ENCODE peak calls at places on chromosomes 4 and X, in nine cellular contexts. One of them, this sample, is unnamed. For H3K9me3, the result is how much of the 10 kb centered on the place peaks cover.

GRCh38 chr4:185127021-185127925 is 15.8 kb upstream of the SLC25A4 start:
- DNase-seq in ascending aorta: no peak
- DNase-seq in colonic mucosa: no peak
- DNase-seq in SJSA1: no peak
- DNase-seq in cardiac muscle cell: peak
- DNase-seq in aorta: peak
- DNase-seq in lung: no peak
- DNase-seq in upper lobe of left lung: no peak
- DNase-seq in tibial artery: no peak
- DNase-seq in this sample: peak

GRCh38 chr4:105092768-105093167 is 53.9 kb upstream of the TET2 start:
- DNase-seq in ascending aorta: no peak
- DNase-seq in colonic mucosa: no peak
- DNase-seq in SJSA1: no peak
- DNase-seq in cardiac muscle cell: peak
- DNase-seq in aorta: no peak
- DNase-seq in lung: no peak
- DNase-seq in upper lobe of left lung: no peak
- DNase-seq in tibial artery: no peak
- DNase-seq in this sample: no peak

GRCh38 chrX:75303795-75304194 is 29.9 kb downstream of the UPRT start:
- DNase-seq in ascending aorta: no peak
- DNase-seq in colonic mucosa: no peak
- DNase-seq in SJSA1: no peak
- DNase-seq in cardiac muscle cell: peak
- DNase-seq in aorta: no peak
- DNase-seq in lung: no peak
- DNase-seq in upper lobe of left lung: no peak
- DNase-seq in tibial artery: no peak
- DNase-seq in this sample: no peak

GRCh38 chrX:119784747-119785446 is 6.5 kb downstream of the RPL39 start:
- DNase-seq in ascending aorta: no peak
- DNase-seq in colonic mucosa: peak
- DNase-seq in SJSA1: peak
- DNase-seq in cardiac muscle cell: peak
- DNase-seq in aorta: no peak
- DNase-seq in lung: no peak
- DNase-seq in upper lobe of left lung: peak
- DNase-seq in tibial artery: no peak
- DNase-seq in this sample: peak

GRCh38 chr4:76153356-76153755 is 5.2 kb upstream of the NUP54 start:
- DNase-seq in ascending aorta: no peak
- DNase-seq in colonic mucosa: no peak
- DNase-seq in SJSA1: no peak
- DNase-seq in cardiac muscle cell: no peak
- DNase-seq in aorta: no peak
- DNase-seq in lung: no peak
- DNase-seq in upper lobe of left lung: no peak
- DNase-seq in tibial artery: no peak
- DNase-seq in this sample: no peak

GRCh38 chr4:110197421-110198398 is 705 bp downstream of the ELOVL6 start:
- DNase-seq in ascending aorta: no peak
- DNase-seq in colonic mucosa: peak
- DNase-seq in SJSA1: peak
- DNase-seq in cardiac muscle cell: peak
- DNase-seq in aorta: peak
- DNase-seq in lung: peak
- DNase-seq in upper lobe of left lung: peak
- DNase-seq in tibial artery: peak
- DNase-seq in this sample: peak

GRCh38 chrX:100677616-100678181 is 33.7 kb downstream of the SRPX2 start:
- DNase-seq in ascending aorta: no peak
- DNase-seq in colonic mucosa: no peak
- DNase-seq in SJSA1: no peak
- DNase-seq in cardiac muscle cell: peak
- DNase-seq in aorta: no peak
- DNase-seq in lung: no peak
- DNase-seq in upper lobe of left lung: no peak
- DNase-seq in tibial artery: no peak
- DNase-seq in this sample: no peak

GRCh38 chrX:120111611-120112010 is 4.1 kb downstream of the RHOXF1 start:
- DNase-seq in ascending aorta: no peak
- DNase-seq in colonic mucosa: no peak
- DNase-seq in SJSA1: no peak
- DNase-seq in cardiac muscle cell: no peak
- DNase-seq in aorta: no peak
- DNase-seq in lung: no peak
- DNase-seq in upper lobe of left lung: no peak
- DNase-seq in tibial artery: no peak
- DNase-seq in this sample: no peak

GRCh38 chr4:172601195-172601594 is 567.4 kb upstream of the GALNT7 start:
- DNase-seq in ascending aorta: no peak
- DNase-seq in colonic mucosa: no peak
- DNase-seq in SJSA1: no peak
- DNase-seq in cardiac muscle cell: no peak
- DNase-seq in aorta: no peak
- DNase-seq in lung: no peak
- DNase-seq in upper lobe of left lung: no peak
- DNase-seq in tibial artery: no peak
- DNase-seq in this sample: peak

GRCh38 chr4:136749988-136750387 is 782.3 kb downstream of the PCDH18 start:
- DNase-seq in ascending aorta: no peak
- DNase-seq in colonic mucosa: no peak
- DNase-seq in SJSA1: no peak
- DNase-seq in cardiac muscle cell: no peak
- DNase-seq in aorta: no peak
- DNase-seq in lung: no peak
- DNase-seq in upper lobe of left lung: no peak
- DNase-seq in tibial artery: no peak
- DNase-seq in this sample: no peak

GRCh38 chr4:52051615-52052474 is 741 bp downstream of the SPATA18 start:
- DNase-seq in ascending aorta: no peak
- DNase-seq in colonic mucosa: peak
- DNase-seq in SJSA1: peak
- DNase-seq in cardiac muscle cell: peak
- DNase-seq in aorta: peak
- DNase-seq in lung: peak
- DNase-seq in upper lobe of left lung: peak
- DNase-seq in tibial artery: peak
- DNase-seq in this sample: peak

GRCh38 chrX:12526296-12526695 is 264.9 kb upstream of the PRPS2 start:
- DNase-seq in ascending aorta: no peak
- DNase-seq in colonic mucosa: no peak
- DNase-seq in SJSA1: no peak
- DNase-seq in cardiac muscle cell: no peak
- DNase-seq in aorta: no peak
- DNase-seq in lung: no peak
- DNase-seq in upper lobe of left lung: no peak
- DNase-seq in tibial artery: no peak
- DNase-seq in this sample: peak

GRCh38 chrX:133544105-133544504 is 128.8 kb upstream of the GPC4 start:
- DNase-seq in ascending aorta: no peak
- DNase-seq in colonic mucosa: no peak
- DNase-seq in SJSA1: peak
- DNase-seq in cardiac muscle cell: peak
- DNase-seq in aorta: no peak
- DNase-seq in lung: no peak
- DNase-seq in upper lobe of left lung: no peak
- DNase-seq in tibial artery: no peak
- DNase-seq in this sample: no peak

GRCh38 chrX:136725446-136726104 is 55.2 kb downstream of the ARHGEF6 start:
- DNase-seq in ascending aorta: no peak
- DNase-seq in colonic mucosa: no peak
- DNase-seq in SJSA1: no peak
- DNase-seq in cardiac muscle cell: peak
- DNase-seq in aorta: no peak
- DNase-seq in lung: no peak
- DNase-seq in upper lobe of left lung: no peak
- DNase-seq in tibial artery: peak
- DNase-seq in this sample: no peak

GRCh38 chr4:87819281-87819919 is 13.4 kb upstream of the MEPE start:
- DNase-seq in ascending aorta: no peak
- DNase-seq in colonic mucosa: no peak
- DNase-seq in SJSA1: peak
- DNase-seq in cardiac muscle cell: peak
- DNase-seq in aorta: no peak
- DNase-seq in lung: no peak
- DNase-seq in upper lobe of left lung: no peak
- DNase-seq in tibial artery: no peak
- DNase-seq in this sample: peak

GRCh38 chr4:155353923-155354540 is 22.7 kb downstream of the MAP9 start:
- DNase-seq in ascending aorta: no peak
- DNase-seq in colonic mucosa: peak
- DNase-seq in SJSA1: peak
- DNase-seq in cardiac muscle cell: peak
- DNase-seq in aorta: peak
- DNase-seq in lung: peak
- DNase-seq in upper lobe of left lung: peak
- DNase-seq in tibial artery: peak
- DNase-seq in this sample: peak

GRCh38 chr4:38857354-38858096 is 908 bp upstream of the TLR6 start:
- DNase-seq in ascending aorta: no peak
- DNase-seq in colonic mucosa: no peak
- DNase-seq in SJSA1: peak
- DNase-seq in cardiac muscle cell: peak
- DNase-seq in aorta: no peak
- DNase-seq in lung: peak
- DNase-seq in upper lobe of left lung: peak
- DNase-seq in tibial artery: peak
- DNase-seq in this sample: no peak

GRCh38 chrX:118207831-118208453 is 91.3 kb upstream of the KLHL13 start:
- DNase-seq in ascending aorta: no peak
- DNase-seq in colonic mucosa: no peak
- DNase-seq in SJSA1: no peak
- DNase-seq in cardiac muscle cell: no peak
- DNase-seq in aorta: no peak
- DNase-seq in lung: no peak
- DNase-seq in upper lobe of left lung: no peak
- DNase-seq in tibial artery: no peak
- DNase-seq in this sample: no peak

GRCh38 chrX:153651540-153652079 is 4.6 kb downstream of the DUSP9 start:
- DNase-seq in ascending aorta: no peak
- DNase-seq in colonic mucosa: no peak
- DNase-seq in SJSA1: peak
- DNase-seq in cardiac muscle cell: no peak
- DNase-seq in aorta: no peak
- DNase-seq in lung: no peak
- DNase-seq in upper lobe of left lung: no peak
- DNase-seq in tibial artery: no peak
- DNase-seq in this sample: no peak
- H3K9me3 ChIP-seq in ascending aorta: under half
- H3K9me3 ChIP-seq in colonic mucosa: under half
- H3K9me3 ChIP-seq in SJSA1: under half
- H3K9me3 ChIP-seq in cardiac muscle cell: under half
- H3K9me3 ChIP-seq in aorta: under half
- H3K9me3 ChIP-seq in lung: under half
- H3K9me3 ChIP-seq in upper lobe of left lung: under half
- H3K9me3 ChIP-seq in tibial artery: under half
- H3K9me3 ChIP-seq in this sample: under half

GRCh38 chrX:53116101-53116500 is 22.2 kb downstream of the KANTR start:
- DNase-seq in ascending aorta: no peak
- DNase-seq in colonic mucosa: no peak
- DNase-seq in SJSA1: no peak
- DNase-seq in cardiac muscle cell: peak
- DNase-seq in aorta: no peak
- DNase-seq in lung: no peak
- DNase-seq in upper lobe of left lung: no peak
- DNase-seq in tibial artery: no peak
- DNase-seq in this sample: no peak

GRCh38 chrX:53114864-53115549 is 21.1 kb downstream of the KANTR start:
- DNase-seq in ascending aorta: no peak
- DNase-seq in colonic mucosa: no peak
- DNase-seq in SJSA1: no peak
- DNase-seq in cardiac muscle cell: no peak
- DNase-seq in aorta: no peak
- DNase-seq in lung: no peak
- DNase-seq in upper lobe of left lung: no peak
- DNase-seq in tibial artery: no peak
- DNase-seq in this sample: no peak

GRCh38 chrX:53115550-53115874 is 21.6 kb downstream of the KANTR start:
- DNase-seq in ascending aorta: no peak
- DNase-seq in colonic mucosa: no peak
- DNase-seq in SJSA1: no peak
- DNase-seq in cardiac muscle cell: no peak
- DNase-seq in aorta: no peak
- DNase-seq in lung: no peak
- DNase-seq in upper lobe of left lung: no peak
- DNase-seq in tibial artery: no peak
- DNase-seq in this sample: no peak
- H3K4me3 ChIP-seq in ascending aorta: no peak
- H3K4me3 ChIP-seq in colonic mucosa: no peak
- H3K4me3 ChIP-seq in SJSA1: no peak
- H3K4me3 ChIP-seq in cardiac muscle cell: no peak
- H3K4me3 ChIP-seq in aorta: no peak
- H3K4me3 ChIP-seq in lung: no peak
- H3K4me3 ChIP-seq in upper lobe of left lung: no peak
- H3K4me3 ChIP-seq in tibial artery: no peak
- H3K4me3 ChIP-seq in this sample: no peak

DNA sequence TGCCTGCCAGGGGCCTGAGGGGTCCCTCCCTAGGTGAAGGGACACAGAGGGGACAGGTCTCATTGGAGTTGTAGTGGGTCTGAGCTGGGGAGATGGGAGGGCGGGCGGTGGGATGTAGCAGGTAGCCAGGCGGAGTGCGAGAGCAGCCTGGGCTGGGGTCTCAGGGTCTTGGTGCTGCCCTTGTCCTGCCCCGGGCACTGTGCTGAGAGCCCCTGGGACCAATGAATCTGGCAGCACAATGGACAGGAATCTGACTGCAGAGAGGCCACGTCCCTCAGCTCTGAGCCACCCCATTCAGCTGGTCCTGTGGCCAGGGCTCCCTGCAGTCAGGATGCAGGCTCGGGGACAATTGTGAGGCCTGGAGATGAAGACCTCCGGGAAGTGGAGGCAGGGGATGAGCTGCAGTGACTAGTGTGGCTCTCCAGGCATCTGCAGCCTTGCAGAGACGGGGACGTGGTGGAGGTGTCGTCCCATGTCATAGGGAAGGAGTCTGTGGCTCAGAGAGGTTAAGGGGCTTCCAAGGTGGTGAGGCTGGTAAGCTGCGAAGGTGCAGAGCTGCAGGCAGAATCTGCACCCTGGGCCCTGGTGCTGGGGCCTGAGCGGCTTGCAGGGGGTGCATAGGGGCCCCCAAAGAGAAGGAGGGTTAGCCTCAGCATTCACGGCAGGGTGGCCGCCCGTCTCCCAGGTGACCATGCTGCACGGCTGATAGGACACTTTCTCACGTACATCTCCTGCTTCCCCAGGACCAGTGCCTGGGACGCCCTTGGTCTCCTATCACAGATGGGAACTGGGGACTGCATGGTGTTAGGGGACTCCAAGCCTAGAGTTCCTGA is 20.6 kb downstream of the NSG1 start:
- DNase-seq in ascending aorta: no peak
- DNase-seq in colonic mucosa: no peak
- DNase-seq in SJSA1: no peak
- DNase-seq in cardiac muscle cell: no peak
- DNase-seq in aorta: no peak
- DNase-seq in lung: no peak
- DNase-seq in upper lobe of left lung: no peak
- DNase-seq in tibial artery: no peak
- DNase-seq in this sample: no peak
- H3K9me3 ChIP-seq in ascending aorta: under half
- H3K9me3 ChIP-seq in colonic mucosa: under half
- H3K9me3 ChIP-seq in SJSA1: under half
- H3K9me3 ChIP-seq in cardiac muscle cell: under half
- H3K9me3 ChIP-seq in aorta: under half
- H3K9me3 ChIP-seq in lung: under half
- H3K9me3 ChIP-seq in upper lobe of left lung: under half
- H3K9me3 ChIP-seq in tibial artery: under half
- H3K9me3 ChIP-seq in this sample: under half

GRCh38 chr4:74921490-74921889 is 11.4 kb upstream of the PARM1 start:
- DNase-seq in ascending aorta: no peak
- DNase-seq in colonic mucosa: no peak
- DNase-seq in SJSA1: no peak
- DNase-seq in cardiac muscle cell: no peak
- DNase-seq in aorta: no peak
- DNase-seq in lung: no peak
- DNase-seq in upper lobe of left lung: no peak
- DNase-seq in tibial artery: no peak
- DNase-seq in this sample: no peak
- H3K4me3 ChIP-seq in ascending aorta: no peak
- H3K4me3 ChIP-seq in colonic mucosa: no peak
- H3K4me3 ChIP-seq in SJSA1: no peak
- H3K4me3 ChIP-seq in cardiac muscle cell: no peak
- H3K4me3 ChIP-seq in aorta: no peak
- H3K4me3 ChIP-seq in lung: no peak
- H3K4me3 ChIP-seq in upper lobe of left lung: no peak
- H3K4me3 ChIP-seq in tibial artery: no peak
- H3K4me3 ChIP-seq in this sample: no peak

This sample was measured in neural progenitor cell.